ENCODE peak calls at places on chromosomes 3 and 15, in nine cellular contexts. Z is MCF 10A, B is A549, X is AG10803, J is right lobe of liver, G is cardiac muscle cell, U is AG09309, L is body of pancreas, K is upper lobe of right lung. F is an unnamed sample.

GRCh38 chr3:35322070-35322469 is 317.3 kb upstream of the ARPP21 start:
- DNase-seq in U (no peak), L (no peak), X (no peak), J (no peak), Z (peak), K (no peak), G (peak), B (no peak), F (no peak)

GRCh38 chr3:61734980-61735731 is 173.8 kb downstream of the PTPRG start:
- DNase-seq in U (no peak), G (no peak), L (no peak), J (no peak), B (no peak), Z (no peak), K (no peak), X (no peak), F (peak)

GRCh38 chr15:82858932-82859331 is 49.5 kb downstream of the WHAMM start:
- DNase-seq in Z (no peak), G (no peak), K (no peak), L (no peak), U (no peak), J (peak), B (no peak), X (no peak), F (no peak)

GRCh38 chr3:194130807-194131589 is 5.0 kb upstream of the HES1 start:
- DNase-seq in J (peak), Z (no peak), K (no peak), X (peak), G (peak), B (peak), L (peak), U (no peak), F (no peak)

GRCh38 chr15:73633991-73634495 is 854 bp upstream of the NPTN start:
- DNase-seq in B (peak), Z (peak), G (peak), K (no peak), U (peak), X (peak), J (no peak), L (no peak), F (peak)

GRCh38 chr15:81006124-81006523 is 5.4 kb downstream of the TLNRD1 start:
- DNase-seq in B (no peak), X (no peak), L (no peak), Z (no peak), J (no peak), U (no peak), K (no peak), G (no peak), F (no peak)

GRCh38 chr3:111326144-111326995 is 215.6 kb upstream of the CD96 start:
- DNase-seq in L (no peak), Z (no peak), G (peak), X (peak), K (no peak), B (no peak), J (no peak), U (peak), F (no peak)

GRCh38 chr15:59819047-59819446 is 129.9 kb upstream of the BNIP2 start:
- DNase-seq in X (no peak), J (no peak), U (no peak), K (no peak), G (no peak), Z (no peak), B (no peak), L (no peak), F (peak)

GRCh38 chr3:29067014-29067413 is 213.9 kb upstream of the RBMS3 start:
- DNase-seq in X (peak), B (peak), Z (peak), K (no peak), J (no peak), U (no peak), L (no peak), G (no peak), F (no peak)

GRCh38 chr3:22157848-22158247 is 406.8 kb upstream of the ZNF385D start:
- DNase-seq in G (no peak), B (no peak), U (no peak), J (no peak), L (no peak), Z (no peak), K (no peak), X (no peak), F (no peak)

GRCh38 chr3:175150812-175151411 is 291.8 kb downstream of the NAALADL2 start:
- DNase-seq in U (no peak), Z (peak), X (no peak), G (no peak), K (no peak), B (no peak), L (no peak), J (no peak), F (no peak)

GRCh38 chr3:149134560-149134959 is 5.1 kb downstream of the HPS3 start:
- DNase-seq in U (no peak), J (no peak), G (peak), L (no peak), K (no peak), B (no peak), X (no peak), Z (no peak), F (peak)

GRCh38 chr15:43928152-43928551 is 101.3 kb downstream of the WDR76 start:
- DNase-seq in K (no peak), Z (no peak), B (no peak), J (no peak), U (no peak), X (no peak), G (no peak), L (no peak), F (no peak)

GRCh38 chr3:16399473-16399872 is 114.0 kb downstream of the RFTN1 start:
- DNase-seq in X (peak), U (peak), J (no peak), B (peak), G (peak), K (no peak), L (no peak), Z (peak), F (peak)

GRCh38 chr3:6805236-6805635 is 55.7 kb upstream of the GRM7 start:
- DNase-seq in B (no peak), K (no peak), U (no peak), Z (no peak), G (no peak), L (no peak), X (no peak), J (no peak), F (no peak)

GRCh38 chr3:115626711-115627110 is 3.4 kb downstream of the GAP43 start:
- DNase-seq in K (no peak), G (no peak), X (no peak), U (no peak), L (no peak), Z (no peak), B (no peak), J (no peak), F (no peak)

GRCh38 chr3:113769551-113769950 is 22.7 kb downstream of the ATP6V1A start:
- DNase-seq in L (no peak), U (no peak), J (no peak), G (peak), X (peak), K (no peak), Z (peak), B (peak), F (peak)

GRCh38 chr3:150451329-150452084 is 43.4 kb downstream of the TSC22D2 start:
- DNase-seq in B (no peak), J (no peak), G (peak), Z (no peak), X (no peak), U (no peak), L (no peak), K (no peak), F (no peak)

GRCh38 chr3:44068753-44069152 is 172.9 kb upstream of the TOPAZ1 start:
- DNase-seq in K (no peak), G (no peak), X (no peak), U (no peak), J (no peak), Z (no peak), B (no peak), L (no peak), F (peak)

GRCh38 chr3:49647741-49648140 is 26.4 kb upstream of the APEH start:
- DNase-seq in L (peak), X (no peak), B (no peak), J (no peak), Z (no peak), G (no peak), K (no peak), U (no peak), F (peak)

DNA sequence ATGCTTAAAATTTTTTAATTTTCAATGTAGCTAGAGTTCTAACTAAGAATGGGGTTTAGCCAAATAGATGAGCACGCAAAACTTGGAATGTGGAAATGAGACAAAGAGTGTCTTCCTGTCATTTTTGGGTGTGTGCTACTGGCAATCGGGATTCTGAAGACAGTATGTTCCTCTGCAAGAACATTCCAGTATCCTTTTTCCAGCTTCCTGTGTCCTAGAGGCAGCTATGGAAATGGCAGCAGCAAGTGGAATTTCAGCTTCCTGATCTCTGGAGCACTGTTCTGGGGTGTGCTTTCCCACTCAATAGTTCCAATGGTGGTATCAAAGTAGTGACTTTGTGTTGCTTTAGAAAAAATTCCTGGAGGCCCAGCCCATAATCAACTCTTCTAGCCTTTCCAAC is 642.9 kb upstream of the KCNMB2 start:
- DNase-seq in G (no peak), K (no peak), U (no peak), L (no peak), B (no peak), J (no peak), X (peak), Z (peak), F (no peak)
- TF ChIP-seq CTCF in G (no peak), K (peak), U (peak), L (no peak), B (no peak), J (no peak), X (peak), Z (no peak), F (no peak)

DNA sequence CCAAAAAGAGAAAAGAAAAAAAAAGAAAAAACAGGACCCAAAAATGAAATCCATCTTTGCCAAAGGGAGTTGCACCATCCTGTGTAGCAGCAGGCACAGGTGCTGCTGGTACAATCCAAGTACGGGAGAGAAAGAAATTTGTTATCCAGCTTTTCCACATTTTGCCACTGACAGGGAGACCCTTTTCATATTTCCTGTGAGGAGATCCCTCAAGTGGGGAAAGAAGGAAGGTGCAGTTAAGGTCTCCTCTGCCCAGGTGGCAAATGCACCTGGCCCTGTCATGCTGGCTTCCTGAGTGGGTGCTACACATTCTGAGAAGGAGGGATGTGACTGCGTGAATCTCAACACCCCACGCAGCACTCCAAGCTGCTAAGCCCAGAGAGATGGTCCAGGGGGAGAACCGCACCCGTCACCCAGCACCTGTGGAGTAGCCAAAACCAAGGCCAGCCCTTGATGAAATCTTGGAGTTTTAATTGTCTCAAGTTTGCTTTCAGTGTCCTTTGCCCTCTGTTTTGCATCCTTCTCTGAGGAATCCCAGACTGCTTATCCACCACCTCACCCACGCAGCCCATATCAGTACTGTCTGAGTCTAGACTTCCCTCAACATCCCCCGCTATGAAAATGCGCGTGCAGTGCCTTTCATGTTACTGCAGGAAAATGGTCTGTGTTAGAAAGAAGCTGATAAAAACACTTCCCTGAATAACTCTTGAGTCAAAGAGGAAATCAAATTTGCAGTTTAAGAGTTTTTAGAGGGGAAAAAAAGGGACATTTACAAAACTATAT is 141.9 kb upstream of the THBS1 start:
- DNase-seq in K (no peak), G (peak), Z (peak), L (no peak), J (no peak), U (no peak), X (no peak), B (no peak), F (no peak)
- TF ChIP-seq CTCF in K (no peak), G (peak), Z (peak), L (no peak), J (no peak), U (peak), X (no peak), B (no peak), F (no peak)

GRCh38 chr3:169562988-169563774 is 100.3 kb downstream of the MECOM start:
- DNase-seq in Z (no peak), B (peak), U (no peak), X (no peak), G (peak), K (no peak), L (no peak), J (no peak), F (no peak)
- TF ChIP-seq CTCF in Z (no peak), B (no peak), U (peak), X (no peak), G (no peak), K (peak), L (no peak), J (no peak), F (peak)

GRCh38 chr3:96700322-96701315 is 113.8 kb upstream of the EPHA6 start:
- DNase-seq in J (no peak), B (peak), K (no peak), G (no peak), Z (peak), L (no peak), U (no peak), X (no peak), F (peak)
- TF ChIP-seq CTCF in J (no peak), B (no peak), K (no peak), G (no peak), Z (no peak), L (no peak), U (no peak), X (no peak), F (no peak)

F was measured in osteoblast.